ENCODE peak calls at places on chromosomes 5 and 9, in four cellular contexts. A, Q, X and E are unnamed samples.

GRCh38 chr9:9108641-9109040 is 1309.1 kb upstream of the DMAC1 start:
- DNase-seq in A (no peak), Q (no peak), X (no peak), E (no peak)

GRCh38 chr5:120139039-120139438 is 325.1 kb upstream of the PRR16 start:
- DNase-seq in A (no peak), Q (peak; percentile 70), X (no peak), E (no peak)

GRCh38 chr9:75064307-75065025 is 23.5 kb downstream of the NMRK1 start:
- DNase-seq in A (no peak), Q (no peak), X (no peak), E (no peak)

GRCh38 chr5:401216-402034 is 41.6 kb upstream of the EXOC3 start:
- DNase-seq in A (no peak), Q (no peak), X (no peak), E (no peak)

GRCh38 chr5:96244696-96245095 is 188.4 kb downstream of the PCSK1 start:
- DNase-seq in A (no peak), Q (no peak), X (no peak), E (no peak)

GRCh38 chr5:113250341-113250953 is 184.3 kb downstream of the TSSK1B start:
- DNase-seq in A (no peak), Q (no peak), X (no peak), E (no peak)

GRCh38 chr5:8327016-8327415 is 458.1 kb downstream of the MTRR start:
- DNase-seq in A (no peak), Q (no peak), X (no peak), E (no peak)

GRCh38 chr9:89009049-89009840 is 18.0 kb downstream of the S1PR3 start:
- DNase-seq in A (no peak), Q (no peak), X (no peak), E (no peak)

GRCh38 chr9:136347472-136348256 is 15.9 kb downstream of the DNLZ start:
- DNase-seq in A (no peak), Q (no peak), X (no peak), E (no peak)

GRCh38 chr5:132098621-132099020 is 25.0 kb downstream of the CSF2 start:
- DNase-seq in A (no peak), Q (no peak), X (no peak), E (no peak)

GRCh38 chr5:177382423-177383029 is 1.7 kb upstream of the SLC34A1 start:
- DNase-seq in A (no peak), Q (no peak), X (no peak), E (no peak)

GRCh38 chr5:139445325-139446170 is 6.2 kb upstream of the DNAJC18 start:
- DNase-seq in A (no peak), Q (no peak), X (no peak), E (no peak)

GRCh38 chr5:116068028-116068632 is 16.7 kb upstream of the COMMD10 start:
- DNase-seq in A (peak; percentile 33), Q (peak; percentile 44), X (no peak), E (peak; percentile 22)

GRCh38 chr9:80082213-80082612 is 510.4 kb downstream of the TLE4 start:
- DNase-seq in A (no peak), Q (no peak), X (no peak), E (no peak)

GRCh38 chr5:62386824-62387223 is 16.9 kb downstream of the DIMT1 start:
- DNase-seq in A (no peak), Q (no peak), X (no peak), E (no peak)

DNA sequence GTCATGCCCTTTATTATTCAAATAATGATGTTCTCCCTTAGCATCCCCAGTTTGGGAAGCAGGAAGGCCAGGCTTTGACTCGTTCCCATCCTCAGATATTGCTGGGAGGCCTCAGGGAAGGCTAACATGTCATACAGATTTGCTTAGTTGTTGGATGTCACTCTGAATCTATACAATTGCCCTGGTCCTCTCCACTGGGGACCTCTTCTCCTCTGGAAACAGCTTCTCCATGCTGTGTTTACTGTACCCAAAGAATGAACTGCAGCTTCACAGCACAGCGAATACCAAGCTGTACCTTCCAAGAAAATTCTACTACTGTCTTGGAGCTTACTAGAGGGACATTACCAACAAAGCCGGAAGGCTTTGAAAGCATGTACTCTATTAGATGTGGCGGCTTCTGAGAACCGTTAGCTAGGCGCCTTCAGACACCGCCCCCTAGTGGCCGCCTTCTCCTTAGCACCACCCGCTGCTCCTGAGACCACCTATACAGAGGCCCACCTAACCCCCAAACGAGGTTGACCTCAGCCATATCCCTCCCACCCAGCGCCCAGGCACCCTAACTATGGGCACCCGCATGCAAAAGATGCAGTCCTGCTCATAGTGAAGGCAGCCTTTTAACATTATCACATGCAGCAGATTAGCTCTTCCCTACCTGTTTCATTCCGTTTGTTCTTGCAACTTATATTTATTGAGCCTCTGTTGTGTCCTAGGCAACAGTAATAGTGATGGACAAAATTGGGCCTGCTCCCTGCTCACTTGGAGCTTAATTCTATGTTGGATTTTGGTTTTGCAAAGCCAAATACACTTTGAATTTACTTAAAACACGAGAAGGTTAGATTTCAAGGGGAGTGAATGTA is 34.9 kb upstream of the FOXI1 start:
- DNase-seq in A (peak; percentile 80), Q (no peak), X (no peak), E (peak; percentile 66)
- TF ChIP-seq SP1 in A (no peak), Q (no peak), X (no peak), E (no peak)

DNA sequence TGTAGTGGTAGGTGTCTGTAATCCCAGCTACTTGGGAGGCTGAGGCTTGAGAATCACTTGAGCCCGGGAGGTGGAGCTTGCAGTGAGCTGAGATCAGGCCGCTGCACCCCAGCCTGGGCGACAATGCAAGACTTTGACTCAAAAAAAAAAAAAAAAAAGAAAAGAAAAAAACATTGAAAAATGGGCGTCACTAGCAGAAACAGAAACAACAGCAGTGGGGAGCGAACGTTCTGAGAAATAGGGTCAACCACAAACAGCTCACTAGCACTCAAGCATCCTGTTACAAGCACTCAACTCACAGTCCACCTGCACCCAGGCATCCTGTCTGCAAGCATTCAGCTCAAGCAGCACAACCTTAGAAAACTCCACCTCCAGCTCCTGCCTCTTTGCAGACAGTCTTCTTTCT is 17.2 kb downstream of the TRIM14 start:
- DNase-seq in A (no peak), Q (no peak), X (peak; percentile 99), E (no peak)
- TF ChIP-seq FOXM1 in A (no peak), Q (no peak), X (peak; percentile 58), E (no peak)

GRCh38 chr5:110440058-110440457 is 286.4 kb downstream of the TMEM232 start:
- DNase-seq in A (no peak), Q (no peak), X (no peak), E (no peak)
- TF ChIP-seq SP1 in A (no peak), Q (no peak), X (no peak), E (no peak)

DNA sequence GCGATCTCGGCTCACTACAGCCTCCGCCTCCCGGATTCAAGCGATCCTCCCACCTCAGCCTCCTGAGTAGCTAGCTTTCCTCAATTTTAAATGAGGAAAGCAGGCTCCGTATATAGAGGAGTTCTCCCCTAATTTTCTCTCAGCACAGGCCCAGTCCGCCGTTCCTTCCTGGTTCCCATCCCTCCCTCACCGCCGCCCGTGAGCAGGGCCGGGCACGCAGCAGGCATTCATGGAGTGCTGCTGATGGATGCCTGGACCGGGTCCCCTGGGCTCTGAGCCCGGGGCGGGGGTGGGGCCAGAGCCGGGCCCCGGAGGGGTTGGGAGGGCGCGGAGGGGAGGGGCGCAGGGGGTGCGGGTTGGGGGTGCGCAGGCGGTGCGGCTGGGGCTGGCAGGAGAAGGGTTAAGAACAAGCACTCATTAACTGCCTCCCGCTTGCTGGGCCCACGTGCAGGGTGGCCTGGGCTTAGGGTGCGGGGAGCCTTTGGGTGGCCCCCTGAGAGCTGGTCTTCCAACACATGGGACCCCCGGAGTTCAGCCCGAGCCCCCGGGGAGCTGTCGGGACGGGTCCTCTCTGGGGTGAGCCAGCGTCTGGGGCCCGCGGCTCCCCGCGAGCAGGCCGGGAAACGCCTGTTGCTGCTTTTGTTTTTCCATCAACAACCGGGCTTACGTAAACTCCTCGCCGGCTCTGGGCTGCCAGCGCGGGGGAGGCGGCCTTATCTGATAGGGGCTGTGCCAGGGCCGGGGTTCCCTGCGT is 33.7 kb downstream of the LHX2 start:
- DNase-seq in A (peak; percentile 42), Q (no peak), X (no peak), E (peak; percentile 41)
- TF ChIP-seq FOXM1 in A (no peak), Q (no peak), X (no peak), E (no peak)

DNA sequence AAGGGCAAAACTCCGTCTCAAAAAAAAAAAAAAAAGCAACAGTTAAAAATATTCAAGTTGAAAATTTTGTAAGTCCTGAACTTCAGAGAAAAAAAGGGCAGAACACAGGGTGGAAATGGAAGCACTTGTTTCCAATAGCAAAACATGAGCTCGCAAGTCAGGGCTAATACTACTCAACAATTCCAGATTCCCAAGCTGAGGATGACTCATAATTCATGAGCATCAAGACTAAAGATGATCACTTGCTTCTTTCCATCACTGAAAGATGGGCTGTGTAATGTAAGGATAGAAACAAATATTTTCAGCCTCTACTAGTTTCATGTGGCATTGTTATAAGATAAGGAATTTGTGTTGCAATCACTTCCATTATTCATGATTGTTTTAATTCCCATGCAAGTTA is 33.5 kb upstream of the FST start:
- DNase-seq in A (no peak), Q (no peak), X (no peak), E (no peak)
- TF ChIP-seq SP1 in A (no peak), Q (no peak), X (no peak), E (no peak)

DNA sequence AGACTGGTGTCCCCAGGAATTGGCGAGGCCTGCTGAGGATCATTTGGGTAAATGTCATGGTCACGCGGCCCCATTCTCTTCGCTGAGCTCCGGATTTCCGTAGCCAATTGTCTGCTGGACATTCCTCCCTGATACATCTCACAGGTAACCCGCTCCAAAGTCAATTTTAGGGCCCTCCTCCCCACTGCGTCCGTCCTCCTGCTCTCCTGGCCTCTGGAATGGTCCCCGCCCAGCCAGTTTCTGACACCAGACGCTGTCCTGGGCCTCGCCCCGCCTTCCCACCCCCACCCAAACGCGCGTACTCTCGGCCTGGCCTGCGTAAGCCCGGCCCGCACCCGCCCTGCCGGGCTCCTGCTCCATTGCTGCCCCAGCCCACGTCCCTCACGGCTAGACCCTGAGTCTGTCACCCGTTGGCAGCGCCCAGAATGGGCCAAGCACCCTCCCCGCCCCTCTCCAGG is 202.0 kb downstream of the AUH start:
- DNase-seq in A (peak; percentile 15), Q (no peak), X (no peak), E (no peak)
- TF ChIP-seq FOXM1 in A (no peak), Q (no peak), X (no peak), E (no peak)

DNA sequence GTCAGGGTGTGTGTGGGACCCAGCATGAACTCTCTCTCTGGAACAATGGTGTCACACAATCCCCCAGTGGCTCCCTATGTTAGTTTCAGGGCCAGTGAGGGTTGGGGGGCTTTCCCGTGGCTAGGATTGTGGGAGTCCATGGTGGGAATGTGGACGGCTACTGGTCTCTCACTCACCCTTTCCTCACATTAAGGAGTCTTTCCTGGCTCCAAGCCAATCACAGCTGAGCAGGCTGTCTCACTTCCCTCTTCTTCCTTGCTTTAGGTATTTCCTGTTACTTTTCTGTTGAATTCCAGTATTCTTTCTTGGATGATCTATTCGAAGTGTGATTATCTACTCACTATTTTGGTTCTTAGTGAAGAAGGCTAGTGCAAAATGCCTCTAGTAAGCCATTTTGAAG is 324.4 kb upstream of the MPDZ start:
- DNase-seq in A (no peak), Q (no peak), X (no peak), E (no peak)
- TF ChIP-seq SP1 in A (no peak), Q (no peak), X (no peak), E (no peak)

GRCh38 chr9:92671323-92671722 is 1.4 kb upstream of the IPPK start:
- DNase-seq in A (no peak), Q (peak; percentile 47), X (no peak), E (no peak)
- TF ChIP-seq FOXM1 in A (no peak), Q (no peak), X (no peak), E (no peak)

GRCh38 chr5:101278011-101278687 is 375.1 kb upstream of the ST8SIA4 start:
- DNase-seq in A (no peak), Q (no peak), X (no peak), E (no peak)
- TF ChIP-seq SP1 in A (no peak), Q (no peak), X (no peak), E (no peak)